ENCODE peak calls at places on chromosomes 4 and X, in eight cellular contexts. X, S, I, A, N, U, K and Y are unnamed samples.

GRCh38 chr4:40327340-40327739 is 7.8 kb upstream of the CHRNA9 start:
- DNase-seq in X (no peak), S (peak), I (no peak), A (no peak), N (no peak), U (no peak), K (no peak), Y (no peak)

GRCh38 chr4:152674359-152674758 is 5.4 kb downstream of the TMEM154 start:
- DNase-seq in X (no peak), S (no peak), I (no peak), A (no peak), N (peak), U (no peak), K (no peak), Y (no peak)

GRCh38 chrX:148878371-148878770 is 378.0 kb downstream of the AFF2 start:
- DNase-seq in X (peak), S (peak), I (no peak), A (no peak), N (no peak), U (no peak), K (no peak), Y (no peak)

GRCh38 chrX:40291553-40291952 is 193.8 kb upstream of the BCOR start:
- DNase-seq in X (no peak), S (no peak), I (no peak), A (no peak), N (peak), U (no peak), K (no peak), Y (no peak)

GRCh38 chr4:40548256-40548655 is 81.4 kb downstream of the RBM47 start:
- DNase-seq in X (peak), S (peak), I (no peak), A (no peak), N (no peak), U (no peak), K (no peak), Y (no peak)

GRCh38 chr4:153962311-153963039 is 173.6 kb upstream of the SFRP2 start:
- DNase-seq in X (peak), S (peak), I (no peak), A (no peak), N (no peak), U (no peak), K (no peak), Y (no peak)

GRCh38 chrX:9272166-9272565 is 192.7 kb upstream of the TBL1X start:
- DNase-seq in X (no peak), S (no peak), I (no peak), A (no peak), N (peak), U (no peak), K (no peak), Y (no peak)

GRCh38 chr4:55407764-55408163 is 12.0 kb downstream of the TMEM165 start:
- DNase-seq in X (no peak), S (no peak), I (no peak), A (no peak), N (no peak), U (no peak), K (no peak), Y (no peak)

GRCh38 chrX:48498374-48498809 is 10.4 kb upstream of the PORCN start:
- DNase-seq in X (peak), S (peak), I (no peak), A (no peak), N (peak), U (no peak), K (no peak), Y (no peak)

GRCh38 chr4:105837037-105837436 is 58.2 kb upstream of the NPNT start:
- DNase-seq in X (no peak), S (no peak), I (no peak), A (no peak), N (peak), U (no peak), K (no peak), Y (no peak)

GRCh38 chr4:688695-689497 is at the start of gene SLC49A3:
- DNase-seq in X (no peak), S (no peak), I (no peak), A (no peak), N (no peak), U (no peak), K (no peak), Y (peak)

GRCh38 chr4:40909363-40909876 is 159.7 kb downstream of the NSUN7 start:
- DNase-seq in X (peak), S (peak), I (no peak), A (no peak), N (peak), U (no peak), K (peak), Y (no peak)

GRCh38 chr4:163484906-163485305 is 9.6 kb upstream of the TMA16 start:
- DNase-seq in X (peak), S (peak), I (peak), A (peak), N (peak), U (peak), K (peak), Y (peak)